ENCODE peak calls at places on chromosomes 11 and 22, in six cellular contexts. One of them, this sample, is unnamed.

GRCh38 chr11:128719556-128719824 is 25.6 kb downstream of the FLI1 start:
- DNase-seq in H54: no peak
- DNase-seq in NCI-H187 treated with DMSO at 0.1 percent for 48 hours: no peak
- DNase-seq in NCI-H2227 treated with DMSO at 0.1 percent for 48 hours: no peak
- DNase-seq in midbrain: no peak
- DNase-seq in stimulated activated naive CD4-positive, alpha-beta T cell: no peak
- DNase-seq in this sample: no peak

GRCh38 chr11:5228124-5228523 is 1.3 kb upstream of the HBB start:
- DNase-seq in NCI-H187 treated with DMSO at 0.1 percent for 48 hours: no peak
- DNase-seq in stimulated activated naive CD4-positive, alpha-beta T cell: no peak
- DNase-seq in midbrain: no peak
- DNase-seq in NCI-H2227 treated with DMSO at 0.1 percent for 48 hours: no peak
- DNase-seq in H54: no peak
- DNase-seq in this sample: no peak

GRCh38 chr11:62694455-62695167 is 5.3 kb upstream of the LRRN4CL start:
- DNase-seq in NCI-H2227 treated with DMSO at 0.1 percent for 48 hours: peak
- DNase-seq in NCI-H187 treated with DMSO at 0.1 percent for 48 hours: no peak
- DNase-seq in stimulated activated naive CD4-positive, alpha-beta T cell: peak
- DNase-seq in H54: peak
- DNase-seq in midbrain: peak
- DNase-seq in this sample: peak

GRCh38 chr11:11618973-11619435 is 2.8 kb downstream of the GALNT18 start:
- DNase-seq in NCI-H2227 treated with DMSO at 0.1 percent for 48 hours: no peak
- DNase-seq in midbrain: no peak
- DNase-seq in NCI-H187 treated with DMSO at 0.1 percent for 48 hours: no peak
- DNase-seq in stimulated activated naive CD4-positive, alpha-beta T cell: no peak
- DNase-seq in H54: no peak
- DNase-seq in this sample: no peak

GRCh38 chr11:110434952-110435779 is 5.4 kb downstream of the FDX1 start:
- DNase-seq in midbrain: no peak
- DNase-seq in NCI-H2227 treated with DMSO at 0.1 percent for 48 hours: no peak
- DNase-seq in stimulated activated naive CD4-positive, alpha-beta T cell: no peak
- DNase-seq in H54: no peak
- DNase-seq in NCI-H187 treated with DMSO at 0.1 percent for 48 hours: no peak
- DNase-seq in this sample: no peak

GRCh38 chr22:45680932-45681700 is 9.5 kb downstream of the ATXN10 start:
- DNase-seq in NCI-H187 treated with DMSO at 0.1 percent for 48 hours: no peak
- DNase-seq in midbrain: no peak
- DNase-seq in NCI-H2227 treated with DMSO at 0.1 percent for 48 hours: no peak
- DNase-seq in stimulated activated naive CD4-positive, alpha-beta T cell: no peak
- DNase-seq in H54: no peak
- DNase-seq in this sample: no peak

GRCh38 chr11:109752212-109752825 is 330.3 kb downstream of the C11orf87 start:
- DNase-seq in midbrain: no peak
- DNase-seq in stimulated activated naive CD4-positive, alpha-beta T cell: no peak
- DNase-seq in NCI-H187 treated with DMSO at 0.1 percent for 48 hours: no peak
- DNase-seq in NCI-H2227 treated with DMSO at 0.1 percent for 48 hours: no peak
- DNase-seq in H54: no peak
- DNase-seq in this sample: no peak

GRCh38 chr11:26993965-26994446 is at the start of gene FIBIN:
- DNase-seq in stimulated activated naive CD4-positive, alpha-beta T cell: no peak
- DNase-seq in NCI-H2227 treated with DMSO at 0.1 percent for 48 hours: peak
- DNase-seq in NCI-H187 treated with DMSO at 0.1 percent for 48 hours: no peak
- DNase-seq in H54: no peak
- DNase-seq in midbrain: peak
- DNase-seq in this sample: no peak

GRCh38 chr11:72662036-72662435 is 12.2 kb downstream of the PDE2A start:
- DNase-seq in NCI-H2227 treated with DMSO at 0.1 percent for 48 hours: no peak
- DNase-seq in stimulated activated naive CD4-positive, alpha-beta T cell: no peak
- DNase-seq in midbrain: no peak
- DNase-seq in H54: no peak
- DNase-seq in NCI-H187 treated with DMSO at 0.1 percent for 48 hours: no peak
- DNase-seq in this sample: no peak

GRCh38 chr11:129298990-129299389 is 76.7 kb upstream of the BARX2 start:
- DNase-seq in NCI-H2227 treated with DMSO at 0.1 percent for 48 hours: no peak
- DNase-seq in NCI-H187 treated with DMSO at 0.1 percent for 48 hours: no peak
- DNase-seq in stimulated activated naive CD4-positive, alpha-beta T cell: no peak
- DNase-seq in H54: no peak
- DNase-seq in midbrain: no peak
- DNase-seq in this sample: no peak

GRCh38 chr11:45051621-45052020 is 94.8 kb upstream of the PRDM11 start:
- DNase-seq in NCI-H187 treated with DMSO at 0.1 percent for 48 hours: no peak
- DNase-seq in H54: no peak
- DNase-seq in NCI-H2227 treated with DMSO at 0.1 percent for 48 hours: no peak
- DNase-seq in midbrain: no peak
- DNase-seq in stimulated activated naive CD4-positive, alpha-beta T cell: no peak
- DNase-seq in this sample: no peak

GRCh38 chr11:12771875-12772274 is 97.7 kb downstream of the TEAD1 start:
- DNase-seq in NCI-H187 treated with DMSO at 0.1 percent for 48 hours: no peak
- DNase-seq in NCI-H2227 treated with DMSO at 0.1 percent for 48 hours: no peak
- DNase-seq in stimulated activated naive CD4-positive, alpha-beta T cell: no peak
- DNase-seq in midbrain: no peak
- DNase-seq in H54: no peak
- DNase-seq in this sample: no peak

GRCh38 chr11:424232-424631 is 9.4 kb upstream of the SIGIRR start:
- DNase-seq in H54: no peak
- DNase-seq in stimulated activated naive CD4-positive, alpha-beta T cell: no peak
- DNase-seq in NCI-H187 treated with DMSO at 0.1 percent for 48 hours: no peak
- DNase-seq in midbrain: no peak
- DNase-seq in NCI-H2227 treated with DMSO at 0.1 percent for 48 hours: no peak
- DNase-seq in this sample: no peak

GRCh38 chr22:17910561-17911311 is 113.6 kb downstream of the MICAL3 start:
- DNase-seq in H54: peak
- DNase-seq in stimulated activated naive CD4-positive, alpha-beta T cell: no peak
- DNase-seq in NCI-H187 treated with DMSO at 0.1 percent for 48 hours: no peak
- DNase-seq in midbrain: peak
- DNase-seq in NCI-H2227 treated with DMSO at 0.1 percent for 48 hours: peak
- DNase-seq in this sample: no peak

GRCh38 chr11:120527111-120527748 is 15.7 kb downstream of the GRIK4 start:
- DNase-seq in H54: no peak
- DNase-seq in midbrain: no peak
- DNase-seq in NCI-H2227 treated with DMSO at 0.1 percent for 48 hours: no peak
- DNase-seq in NCI-H187 treated with DMSO at 0.1 percent for 48 hours: no peak
- DNase-seq in stimulated activated naive CD4-positive, alpha-beta T cell: no peak
- DNase-seq in this sample: no peak

GRCh38 chr11:129331217-129331616 is 44.4 kb upstream of the BARX2 start:
- DNase-seq in NCI-H187 treated with DMSO at 0.1 percent for 48 hours: no peak
- DNase-seq in stimulated activated naive CD4-positive, alpha-beta T cell: no peak
- DNase-seq in midbrain: no peak
- DNase-seq in H54: no peak
- DNase-seq in NCI-H2227 treated with DMSO at 0.1 percent for 48 hours: no peak
- DNase-seq in this sample: no peak

GRCh38 chr11:62266558-62266957 is 3.4 kb upstream of the SCGB2A2 start:
- DNase-seq in H54: no peak
- DNase-seq in midbrain: no peak
- DNase-seq in stimulated activated naive CD4-positive, alpha-beta T cell: no peak
- DNase-seq in NCI-H2227 treated with DMSO at 0.1 percent for 48 hours: no peak
- DNase-seq in NCI-H187 treated with DMSO at 0.1 percent for 48 hours: no peak
- DNase-seq in this sample: no peak

GRCh38 chr11:133026952-133027351 is 505.3 kb downstream of the OPCML start:
- DNase-seq in NCI-H187 treated with DMSO at 0.1 percent for 48 hours: no peak
- DNase-seq in H54: no peak
- DNase-seq in NCI-H2227 treated with DMSO at 0.1 percent for 48 hours: no peak
- DNase-seq in midbrain: no peak
- DNase-seq in stimulated activated naive CD4-positive, alpha-beta T cell: no peak
- DNase-seq in this sample: no peak

GRCh38 chr11:45848654-45849081 is 1.4 kb downstream of the CRY2 start:
- DNase-seq in NCI-H2227 treated with DMSO at 0.1 percent for 48 hours: no peak
- DNase-seq in midbrain: no peak
- DNase-seq in stimulated activated naive CD4-positive, alpha-beta T cell: no peak
- DNase-seq in NCI-H187 treated with DMSO at 0.1 percent for 48 hours: no peak
- DNase-seq in H54: no peak
- DNase-seq in this sample: no peak

GRCh38 chr22:36081023-36081431 is 52.4 kb upstream of the RBFOX2 start:
- DNase-seq in NCI-H2227 treated with DMSO at 0.1 percent for 48 hours: no peak
- DNase-seq in stimulated activated naive CD4-positive, alpha-beta T cell: no peak
- DNase-seq in NCI-H187 treated with DMSO at 0.1 percent for 48 hours: no peak
- DNase-seq in H54: peak
- DNase-seq in midbrain: no peak
- DNase-seq in this sample: no peak

GRCh38 chr11:45607995-45608394 is 57.4 kb downstream of the CHST1 start:
- DNase-seq in midbrain: no peak
- DNase-seq in NCI-H187 treated with DMSO at 0.1 percent for 48 hours: no peak
- DNase-seq in NCI-H2227 treated with DMSO at 0.1 percent for 48 hours: no peak
- DNase-seq in H54: no peak
- DNase-seq in stimulated activated naive CD4-positive, alpha-beta T cell: no peak
- DNase-seq in this sample: peak

GRCh38 chr11:36257351-36257750 is 31.9 kb downstream of the COMMD9 start:
- DNase-seq in H54: peak
- DNase-seq in NCI-H2227 treated with DMSO at 0.1 percent for 48 hours: no peak
- DNase-seq in midbrain: no peak
- DNase-seq in stimulated activated naive CD4-positive, alpha-beta T cell: no peak
- DNase-seq in NCI-H187 treated with DMSO at 0.1 percent for 48 hours: no peak
- DNase-seq in this sample: no peak

GRCh38 chr22:24225044-24225601 is 19.8 kb downstream of the GGT5 start:
- DNase-seq in NCI-H187 treated with DMSO at 0.1 percent for 48 hours: no peak
- DNase-seq in NCI-H2227 treated with DMSO at 0.1 percent for 48 hours: no peak
- DNase-seq in stimulated activated naive CD4-positive, alpha-beta T cell: no peak
- DNase-seq in midbrain: no peak
- DNase-seq in H54: no peak
- DNase-seq in this sample: no peak

GRCh38 chr11:35814720-35815305 is 129.0 kb upstream of the LDLRAD3 start:
- DNase-seq in NCI-H187 treated with DMSO at 0.1 percent for 48 hours: no peak
- DNase-seq in midbrain: no peak
- DNase-seq in stimulated activated naive CD4-positive, alpha-beta T cell: no peak
- DNase-seq in H54: no peak
- DNase-seq in NCI-H2227 treated with DMSO at 0.1 percent for 48 hours: no peak
- DNase-seq in this sample: no peak

GRCh38 chr11:57406337-57406904 is 16.0 kb upstream of the PRG2 start:
- DNase-seq in H54: peak
- DNase-seq in NCI-H187 treated with DMSO at 0.1 percent for 48 hours: no peak
- DNase-seq in midbrain: no peak
- DNase-seq in stimulated activated naive CD4-positive, alpha-beta T cell: no peak
- DNase-seq in NCI-H2227 treated with DMSO at 0.1 percent for 48 hours: no peak
- DNase-seq in this sample: peak

GRCh38 chr11:102451693-102452460 is 688 bp downstream of the TMEM123 start:
- DNase-seq in H54: peak
- DNase-seq in stimulated activated naive CD4-positive, alpha-beta T cell: peak
- DNase-seq in NCI-H187 treated with DMSO at 0.1 percent for 48 hours: peak
- DNase-seq in midbrain: peak
- DNase-seq in NCI-H2227 treated with DMSO at 0.1 percent for 48 hours: peak
- DNase-seq in this sample: peak

GRCh38 chr11:75763846-75764245 is 4.7 kb upstream of the DGAT2 start:
- DNase-seq in H54: no peak
- DNase-seq in stimulated activated naive CD4-positive, alpha-beta T cell: no peak
- DNase-seq in NCI-H2227 treated with DMSO at 0.1 percent for 48 hours: no peak
- DNase-seq in midbrain: no peak
- DNase-seq in NCI-H187 treated with DMSO at 0.1 percent for 48 hours: no peak
- DNase-seq in this sample: no peak

GRCh38 chr11:21604564-21604963 is 588.3 kb upstream of the ANO5 start:
- DNase-seq in stimulated activated naive CD4-positive, alpha-beta T cell: no peak
- DNase-seq in midbrain: no peak
- DNase-seq in H54: no peak
- DNase-seq in NCI-H2227 treated with DMSO at 0.1 percent for 48 hours: no peak
- DNase-seq in NCI-H187 treated with DMSO at 0.1 percent for 48 hours: no peak
- DNase-seq in this sample: no peak

GRCh38 chr11:30585892-30586250 is 282 bp downstream of the MPPED2 start:
- DNase-seq in midbrain: peak
- DNase-seq in NCI-H187 treated with DMSO at 0.1 percent for 48 hours: no peak
- DNase-seq in H54: no peak
- DNase-seq in NCI-H2227 treated with DMSO at 0.1 percent for 48 hours: no peak
- DNase-seq in stimulated activated naive CD4-positive, alpha-beta T cell: no peak
- DNase-seq in this sample: no peak

GRCh38 chr11:2446590-2447252 is 1.9 kb downstream of the KCNQ1 start:
- DNase-seq in NCI-H187 treated with DMSO at 0.1 percent for 48 hours: no peak
- DNase-seq in H54: no peak
- DNase-seq in midbrain: no peak
- DNase-seq in NCI-H2227 treated with DMSO at 0.1 percent for 48 hours: no peak
- DNase-seq in stimulated activated naive CD4-positive, alpha-beta T cell: peak
- DNase-seq in this sample: no peak

GRCh38 chr22:45649809-45650208 is 21.8 kb upstream of the ATXN10 start:
- DNase-seq in H54: no peak
- DNase-seq in stimulated activated naive CD4-positive, alpha-beta T cell: no peak
- DNase-seq in NCI-H2227 treated with DMSO at 0.1 percent for 48 hours: no peak
- DNase-seq in midbrain: no peak
- DNase-seq in NCI-H187 treated with DMSO at 0.1 percent for 48 hours: no peak
- DNase-seq in this sample: no peak

GRCh38 chr11:65378928-65379638 is 3.4 kb downstream of the SLC25A45 start:
- DNase-seq in NCI-H187 treated with DMSO at 0.1 percent for 48 hours: no peak
- DNase-seq in stimulated activated naive CD4-positive, alpha-beta T cell: no peak
- DNase-seq in H54: no peak
- DNase-seq in NCI-H2227 treated with DMSO at 0.1 percent for 48 hours: no peak
- DNase-seq in midbrain: no peak
- DNase-seq in this sample: no peak

GRCh38 chr11:15073361-15074205 is at the start of gene CALCB:
- DNase-seq in stimulated activated naive CD4-positive, alpha-beta T cell: no peak
- DNase-seq in midbrain: no peak
- DNase-seq in H54: no peak
- DNase-seq in NCI-H187 treated with DMSO at 0.1 percent for 48 hours: no peak
- DNase-seq in NCI-H2227 treated with DMSO at 0.1 percent for 48 hours: peak
- DNase-seq in this sample: no peak

This sample was measured in GF-D8.